ENCODE peak calls at places on chromosomes 3 and 15, in seven cellular contexts. One of them, this sample, is unnamed.

GRCh38 chr3:27905625-27906024 is 183.5 kb upstream of the EOMES start:
- DNase-seq in Calu3: no peak
- DNase-seq in T-helper 2 cell: no peak
- DNase-seq in CD8-positive, alpha-beta T cell: peak
- DNase-seq in nephron progenitor cell: no peak
- DNase-seq in M059J: no peak
- DNase-seq in activated naive CD8-positive, alpha-beta T cell treated with anti-CD3 and anti-CD28 coated beads for 36 hours: peak
- DNase-seq in this sample: no peak

GRCh38 chr15:67358812-67359211 is 104.2 kb downstream of the IQCH start:
- DNase-seq in Calu3: no peak
- DNase-seq in T-helper 2 cell: no peak
- DNase-seq in CD8-positive, alpha-beta T cell: no peak
- DNase-seq in nephron progenitor cell: no peak
- DNase-seq in M059J: no peak
- DNase-seq in activated naive CD8-positive, alpha-beta T cell treated with anti-CD3 and anti-CD28 coated beads for 36 hours: no peak
- DNase-seq in this sample: peak

GRCh38 chr15:48802867-48803266 is 8.0 kb downstream of the CEP152 start:
- DNase-seq in Calu3: no peak
- DNase-seq in T-helper 2 cell: no peak
- DNase-seq in CD8-positive, alpha-beta T cell: no peak
- DNase-seq in nephron progenitor cell: no peak
- DNase-seq in M059J: peak
- DNase-seq in activated naive CD8-positive, alpha-beta T cell treated with anti-CD3 and anti-CD28 coated beads for 36 hours: no peak
- DNase-seq in this sample: no peak

GRCh38 chr3:173065543-173065970 is 75.5 kb downstream of the SPATA16 start:
- DNase-seq in Calu3: no peak
- DNase-seq in T-helper 2 cell: no peak
- DNase-seq in CD8-positive, alpha-beta T cell: no peak
- DNase-seq in nephron progenitor cell: no peak
- DNase-seq in M059J: peak
- DNase-seq in activated naive CD8-positive, alpha-beta T cell treated with anti-CD3 and anti-CD28 coated beads for 36 hours: no peak
- DNase-seq in this sample: no peak

GRCh38 chr3:11898611-11899325 is 52.1 kb upstream of the TAMM41 start:
- DNase-seq in Calu3: no peak
- DNase-seq in T-helper 2 cell: no peak
- DNase-seq in CD8-positive, alpha-beta T cell: no peak
- DNase-seq in nephron progenitor cell: no peak
- DNase-seq in M059J: no peak
- DNase-seq in activated naive CD8-positive, alpha-beta T cell treated with anti-CD3 and anti-CD28 coated beads for 36 hours: no peak
- DNase-seq in this sample: no peak

GRCh38 chr15:31079519-31079918 is 22.0 kb downstream of the TRPM1 start:
- DNase-seq in Calu3: no peak
- DNase-seq in T-helper 2 cell: no peak
- DNase-seq in CD8-positive, alpha-beta T cell: no peak
- DNase-seq in nephron progenitor cell: no peak
- DNase-seq in M059J: no peak
- DNase-seq in activated naive CD8-positive, alpha-beta T cell treated with anti-CD3 and anti-CD28 coated beads for 36 hours: no peak
- DNase-seq in this sample: no peak

GRCh38 chr15:40279437-40280141 is 3.3 kb downstream of the ANKRD63 start:
- DNase-seq in Calu3: peak
- DNase-seq in T-helper 2 cell: peak
- DNase-seq in CD8-positive, alpha-beta T cell: peak
- DNase-seq in nephron progenitor cell: peak
- DNase-seq in M059J: peak
- DNase-seq in activated naive CD8-positive, alpha-beta T cell treated with anti-CD3 and anti-CD28 coated beads for 36 hours: peak
- DNase-seq in this sample: peak

GRCh38 chr15:77731067-77731466 is 98.4 kb upstream of the LINGO1 start:
- DNase-seq in Calu3: no peak
- DNase-seq in T-helper 2 cell: no peak
- DNase-seq in CD8-positive, alpha-beta T cell: no peak
- DNase-seq in nephron progenitor cell: no peak
- DNase-seq in M059J: no peak
- DNase-seq in activated naive CD8-positive, alpha-beta T cell treated with anti-CD3 and anti-CD28 coated beads for 36 hours: no peak
- DNase-seq in this sample: no peak